ENCODE peak calls at places on chromosomes 5 and 9, in six cellular contexts. One of them, this sample, is unnamed.

GRCh38 chr5:177496111-177497010 is 1.0 kb downstream of the PDLIM7 start:
- DNase-seq in Panc1: no peak
- DNase-seq in HTR-8/SVneo: peak
- DNase-seq in T-helper 2 cell: no peak
- DNase-seq in GM23338: peak
- DNase-seq in mesenchymal stem cell: peak
- DNase-seq in this sample: no peak

GRCh38 chr9:33852216-33852826 is 35.4 kb downstream of the UBE2R2 start:
- DNase-seq in Panc1: peak
- DNase-seq in HTR-8/SVneo: peak
- DNase-seq in T-helper 2 cell: peak
- DNase-seq in GM23338: peak
- DNase-seq in mesenchymal stem cell: peak
- DNase-seq in this sample: no peak

GRCh38 chr9:38039090-38039906 is 29.7 kb downstream of the SHB start:
- DNase-seq in Panc1: no peak
- DNase-seq in HTR-8/SVneo: no peak
- DNase-seq in T-helper 2 cell: no peak
- DNase-seq in GM23338: no peak
- DNase-seq in mesenchymal stem cell: peak
- DNase-seq in this sample: no peak

GRCh38 chr5:74192606-74193299 is 447.8 kb downstream of the ENC1 start:
- DNase-seq in Panc1: no peak
- DNase-seq in HTR-8/SVneo: no peak
- DNase-seq in T-helper 2 cell: no peak
- DNase-seq in GM23338: no peak
- DNase-seq in mesenchymal stem cell: no peak
- DNase-seq in this sample: no peak

GRCh38 chr5:149018909-149019443 is 43.9 kb downstream of the SH3TC2 start:
- DNase-seq in Panc1: no peak
- DNase-seq in HTR-8/SVneo: no peak
- DNase-seq in T-helper 2 cell: no peak
- DNase-seq in GM23338: no peak
- DNase-seq in mesenchymal stem cell: peak
- DNase-seq in this sample: no peak

GRCh38 chr5:81194633-81195333 is 38.3 kb upstream of the CKMT2 start:
- DNase-seq in Panc1: peak
- DNase-seq in HTR-8/SVneo: peak
- DNase-seq in T-helper 2 cell: peak
- DNase-seq in GM23338: peak
- DNase-seq in mesenchymal stem cell: peak
- DNase-seq in this sample: peak

GRCh38 chr9:89890326-89890980 is 285.6 kb downstream of the GADD45G start:
- DNase-seq in Panc1: no peak
- DNase-seq in HTR-8/SVneo: no peak
- DNase-seq in T-helper 2 cell: no peak
- DNase-seq in GM23338: no peak
- DNase-seq in mesenchymal stem cell: no peak
- DNase-seq in this sample: no peak

GRCh38 chr5:151174612-151175101 is 17.1 kb upstream of the ANXA6 start:
- DNase-seq in Panc1: no peak
- DNase-seq in HTR-8/SVneo: no peak
- DNase-seq in T-helper 2 cell: no peak
- DNase-seq in GM23338: peak
- DNase-seq in mesenchymal stem cell: no peak
- DNase-seq in this sample: no peak

GRCh38 chr5:91077623-91078022 is 305.5 kb downstream of the ARRDC3 start:
- DNase-seq in Panc1: no peak
- DNase-seq in HTR-8/SVneo: no peak
- DNase-seq in T-helper 2 cell: no peak
- DNase-seq in GM23338: no peak
- DNase-seq in mesenchymal stem cell: no peak
- DNase-seq in this sample: no peak